ENCODE peak calls at places on chromosomes 7 and 10, in nine cellular contexts. One of them, this sample, is unnamed.

GRCh38 chr7:103658055-103659010 is 212.3 kb upstream of the SLC26A5 start:
- DNase-seq in hepatocyte: no peak
- DNase-seq in neural progenitor cell: no peak
- DNase-seq in HCT116: no peak
- DNase-seq in GM23248: peak
- DNase-seq in PC-3: no peak
- DNase-seq in OCI-LY7: no peak
- DNase-seq in MM.1S: no peak
- DNase-seq in GM23338: no peak
- DNase-seq in this sample: no peak

GRCh38 chr10:76334306-76334705 is 902.9 kb downstream of the LRMDA start:
- DNase-seq in hepatocyte: no peak
- DNase-seq in neural progenitor cell: no peak
- DNase-seq in HCT116: no peak
- DNase-seq in GM23248: no peak
- DNase-seq in PC-3: no peak
- DNase-seq in OCI-LY7: no peak
- DNase-seq in MM.1S: no peak
- DNase-seq in GM23338: no peak
- DNase-seq in this sample: no peak

GRCh38 chr10:93068411-93069244 is 5.1 kb upstream of the CYP26A1 start:
- DNase-seq in hepatocyte: no peak
- DNase-seq in neural progenitor cell: peak
- DNase-seq in HCT116: no peak
- DNase-seq in GM23248: peak
- DNase-seq in PC-3: no peak
- DNase-seq in OCI-LY7: no peak
- DNase-seq in MM.1S: no peak
- DNase-seq in GM23338: peak
- DNase-seq in this sample: peak

GRCh38 chr10:104925232-104925851 is 284.3 kb downstream of the SORCS3 start:
- DNase-seq in hepatocyte: peak
- DNase-seq in neural progenitor cell: peak
- DNase-seq in HCT116: peak
- DNase-seq in GM23248: peak
- DNase-seq in PC-3: peak
- DNase-seq in OCI-LY7: peak
- DNase-seq in MM.1S: peak
- DNase-seq in GM23338: peak
- DNase-seq in this sample: peak

GRCh38 chr10:104894711-104895110 is 253.6 kb downstream of the SORCS3 start:
- DNase-seq in hepatocyte: no peak
- DNase-seq in neural progenitor cell: no peak
- DNase-seq in HCT116: no peak
- DNase-seq in GM23248: no peak
- DNase-seq in PC-3: no peak
- DNase-seq in OCI-LY7: no peak
- DNase-seq in MM.1S: no peak
- DNase-seq in GM23338: no peak
- DNase-seq in this sample: no peak

GRCh38 chr7:42400373-42400772 is 163.4 kb upstream of the GLI3 start:
- DNase-seq in hepatocyte: no peak
- DNase-seq in neural progenitor cell: no peak
- DNase-seq in HCT116: no peak
- DNase-seq in GM23248: no peak
- DNase-seq in PC-3: no peak
- DNase-seq in OCI-LY7: no peak
- DNase-seq in MM.1S: no peak
- DNase-seq in GM23338: no peak
- DNase-seq in this sample: no peak

GRCh38 chr7:112302566-112302965 is 96.1 kb downstream of the ZNF277 start:
- DNase-seq in hepatocyte: no peak
- DNase-seq in neural progenitor cell: no peak
- DNase-seq in HCT116: no peak
- DNase-seq in GM23248: no peak
- DNase-seq in PC-3: no peak
- DNase-seq in OCI-LY7: no peak
- DNase-seq in MM.1S: no peak
- DNase-seq in GM23338: no peak
- DNase-seq in this sample: no peak

GRCh38 chr7:91657386-91658120 is 222.9 kb downstream of the MTERF1 start:
- DNase-seq in hepatocyte: no peak
- DNase-seq in neural progenitor cell: no peak
- DNase-seq in HCT116: no peak
- DNase-seq in GM23248: peak
- DNase-seq in PC-3: peak
- DNase-seq in OCI-LY7: no peak
- DNase-seq in MM.1S: no peak
- DNase-seq in GM23338: peak
- DNase-seq in this sample: no peak

GRCh38 chr10:50367732-50368131 is 116.4 kb upstream of the ASAH2 start:
- DNase-seq in hepatocyte: peak
- DNase-seq in neural progenitor cell: peak
- DNase-seq in HCT116: peak
- DNase-seq in GM23248: peak
- DNase-seq in PC-3: peak
- DNase-seq in OCI-LY7: peak
- DNase-seq in MM.1S: peak
- DNase-seq in GM23338: peak
- DNase-seq in this sample: peak

GRCh38 chr7:80014507-80014906 is 120.1 kb upstream of the GNAI1 start:
- DNase-seq in hepatocyte: peak
- DNase-seq in neural progenitor cell: peak
- DNase-seq in HCT116: no peak
- DNase-seq in GM23248: peak
- DNase-seq in PC-3: peak
- DNase-seq in OCI-LY7: no peak
- DNase-seq in MM.1S: peak
- DNase-seq in GM23338: peak
- DNase-seq in this sample: no peak

GRCh38 chr7:70726951-70727378 is 405.0 kb upstream of the GALNT17 start:
- DNase-seq in hepatocyte: no peak
- DNase-seq in neural progenitor cell: no peak
- DNase-seq in HCT116: no peak
- DNase-seq in GM23248: no peak
- DNase-seq in PC-3: no peak
- DNase-seq in OCI-LY7: no peak
- DNase-seq in MM.1S: no peak
- DNase-seq in GM23338: no peak
- DNase-seq in this sample: no peak

GRCh38 chr7:41701068-41701467 is 1.8 kb downstream of the INHBA start:
- DNase-seq in hepatocyte: no peak
- DNase-seq in neural progenitor cell: no peak
- DNase-seq in HCT116: no peak
- DNase-seq in GM23248: no peak
- DNase-seq in PC-3: no peak
- DNase-seq in OCI-LY7: no peak
- DNase-seq in MM.1S: no peak
- DNase-seq in GM23338: no peak
- DNase-seq in this sample: no peak

GRCh38 chr7:98229441-98229840 is 18.2 kb downstream of the BHLHA15 start:
- DNase-seq in hepatocyte: no peak
- DNase-seq in neural progenitor cell: no peak
- DNase-seq in HCT116: no peak
- DNase-seq in GM23248: no peak
- DNase-seq in PC-3: no peak
- DNase-seq in OCI-LY7: no peak
- DNase-seq in MM.1S: no peak
- DNase-seq in GM23338: no peak
- DNase-seq in this sample: no peak

GRCh38 chr10:35394934-35395333 is 58.6 kb downstream of the CCNY start:
- DNase-seq in hepatocyte: no peak
- DNase-seq in neural progenitor cell: no peak
- DNase-seq in HCT116: no peak
- DNase-seq in GM23248: no peak
- DNase-seq in PC-3: peak
- DNase-seq in OCI-LY7: no peak
- DNase-seq in MM.1S: no peak
- DNase-seq in GM23338: no peak
- DNase-seq in this sample: no peak

GRCh38 chr10:64396105-64396504 is 874.9 kb downstream of the REEP3 start:
- DNase-seq in hepatocyte: no peak
- DNase-seq in neural progenitor cell: no peak
- DNase-seq in HCT116: no peak
- DNase-seq in GM23248: peak
- DNase-seq in PC-3: peak
- DNase-seq in OCI-LY7: no peak
- DNase-seq in MM.1S: no peak
- DNase-seq in GM23338: peak
- DNase-seq in this sample: no peak

GRCh38 chr10:11234857-11235640 is 217.4 kb downstream of the CELF2 start:
- DNase-seq in hepatocyte: no peak
- DNase-seq in neural progenitor cell: no peak
- DNase-seq in HCT116: no peak
- DNase-seq in GM23248: peak
- DNase-seq in PC-3: no peak
- DNase-seq in OCI-LY7: no peak
- DNase-seq in MM.1S: no peak
- DNase-seq in GM23338: no peak
- DNase-seq in this sample: no peak

GRCh38 chr10:14659626-14660196 is 115.0 kb downstream of the FAM107B start:
- DNase-seq in hepatocyte: no peak
- DNase-seq in neural progenitor cell: no peak
- DNase-seq in HCT116: no peak
- DNase-seq in GM23248: peak
- DNase-seq in PC-3: no peak
- DNase-seq in OCI-LY7: peak
- DNase-seq in MM.1S: peak
- DNase-seq in GM23338: no peak
- DNase-seq in this sample: no peak

GRCh38 chr10:96130326-96130758 is 245 bp downstream of the ZNF518A start:
- DNase-seq in hepatocyte: peak
- DNase-seq in neural progenitor cell: peak
- DNase-seq in HCT116: no peak
- DNase-seq in GM23248: peak
- DNase-seq in PC-3: peak
- DNase-seq in OCI-LY7: peak
- DNase-seq in MM.1S: peak
- DNase-seq in GM23338: peak
- DNase-seq in this sample: peak

GRCh38 chr7:8724080-8724718 is 290.8 kb downstream of the NXPH1 start:
- DNase-seq in hepatocyte: peak
- DNase-seq in neural progenitor cell: peak
- DNase-seq in HCT116: no peak
- DNase-seq in GM23248: peak
- DNase-seq in PC-3: peak
- DNase-seq in OCI-LY7: peak
- DNase-seq in MM.1S: peak
- DNase-seq in GM23338: peak
- DNase-seq in this sample: peak

DNA sequence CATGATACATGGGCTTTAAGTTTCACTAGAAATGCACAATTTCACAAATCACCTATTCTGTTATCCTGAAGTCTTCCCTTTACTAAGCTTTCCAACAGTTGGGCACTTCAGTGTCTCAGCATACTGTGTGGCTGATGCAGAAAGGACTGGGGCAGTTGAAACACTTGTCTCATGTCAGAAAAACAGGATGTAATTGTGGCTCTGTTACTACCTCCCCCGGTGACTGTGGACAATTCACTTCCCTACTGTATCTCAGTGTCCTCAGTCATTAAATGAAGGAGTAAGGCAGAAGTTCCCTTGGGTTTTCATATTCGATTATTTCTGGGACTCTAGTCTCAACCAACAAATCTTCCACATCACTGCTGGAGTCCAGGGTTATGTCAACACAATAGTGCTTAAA is 17.9 kb downstream of the ANKRD22 start:
- DNase-seq in hepatocyte: no peak
- DNase-seq in neural progenitor cell: no peak
- DNase-seq in HCT116: no peak
- DNase-seq in GM23248: no peak
- DNase-seq in PC-3: no peak
- DNase-seq in OCI-LY7: peak
- DNase-seq in MM.1S: no peak
- DNase-seq in GM23338: no peak
- DNase-seq in this sample: no peak
- TF ChIP-seq EZH2phosphoT487 in hepatocyte: no peak
- TF ChIP-seq EZH2phosphoT487 in neural progenitor cell: no peak
- TF ChIP-seq EZH2phosphoT487 in HCT116: no peak
- TF ChIP-seq EZH2phosphoT487 in GM23248: no peak
- TF ChIP-seq EZH2phosphoT487 in PC-3: no peak
- TF ChIP-seq EZH2phosphoT487 in OCI-LY7: no peak
- TF ChIP-seq EZH2phosphoT487 in MM.1S: no peak
- TF ChIP-seq EZH2phosphoT487 in GM23338: no peak
- TF ChIP-seq EZH2phosphoT487 in this sample: no peak

GRCh38 chr7:129676017-129676897 is 64.7 kb downstream of the NRF1 start:
- DNase-seq in hepatocyte: no peak
- DNase-seq in neural progenitor cell: no peak
- DNase-seq in HCT116: no peak
- DNase-seq in GM23248: no peak
- DNase-seq in PC-3: no peak
- DNase-seq in OCI-LY7: no peak
- DNase-seq in MM.1S: no peak
- DNase-seq in GM23338: no peak
- DNase-seq in this sample: no peak
- H3K4me3 ChIP-seq in hepatocyte: no peak
- H3K4me3 ChIP-seq in neural progenitor cell: no peak
- H3K4me3 ChIP-seq in HCT116: no peak
- H3K4me3 ChIP-seq in GM23248: no peak
- H3K4me3 ChIP-seq in PC-3: no peak
- H3K4me3 ChIP-seq in OCI-LY7: no peak
- H3K4me3 ChIP-seq in MM.1S: no peak
- H3K4me3 ChIP-seq in GM23338: no peak
- H3K4me3 ChIP-seq in this sample: no peak

GRCh38 chr7:128940494-128941322 is 3.0 kb downstream of the IRF5 start:
- DNase-seq in hepatocyte: no peak
- DNase-seq in neural progenitor cell: no peak
- DNase-seq in HCT116: no peak
- DNase-seq in GM23248: no peak
- DNase-seq in PC-3: no peak
- DNase-seq in OCI-LY7: peak
- DNase-seq in MM.1S: peak
- DNase-seq in GM23338: no peak
- DNase-seq in this sample: peak
- TF ChIP-seq EZH2phosphoT487 in hepatocyte: no peak
- TF ChIP-seq EZH2phosphoT487 in neural progenitor cell: no peak
- TF ChIP-seq EZH2phosphoT487 in HCT116: no peak
- TF ChIP-seq EZH2phosphoT487 in GM23248: no peak
- TF ChIP-seq EZH2phosphoT487 in PC-3: no peak
- TF ChIP-seq EZH2phosphoT487 in OCI-LY7: no peak
- TF ChIP-seq EZH2phosphoT487 in MM.1S: no peak
- TF ChIP-seq EZH2phosphoT487 in GM23338: no peak
- TF ChIP-seq EZH2phosphoT487 in this sample: no peak

DNA sequence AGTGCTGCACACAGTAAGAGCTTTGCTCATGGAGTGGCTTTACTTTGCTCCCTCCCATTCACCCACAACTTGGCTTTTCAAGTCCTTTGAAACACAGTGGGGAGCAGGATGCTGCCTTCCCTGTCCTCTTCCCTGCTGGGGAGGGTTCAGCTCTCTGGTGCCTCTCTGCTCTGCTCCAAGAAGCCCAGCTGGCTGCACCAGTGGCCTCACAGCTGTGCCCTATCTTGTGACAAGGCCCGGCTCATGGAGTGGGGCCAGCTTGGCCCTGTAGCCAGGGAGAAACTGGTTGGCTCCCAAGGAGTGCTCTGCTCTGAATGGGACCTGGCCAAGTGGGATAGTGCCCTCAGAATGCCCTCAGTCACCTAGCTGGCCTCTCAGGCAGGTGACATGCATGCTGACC is 212.3 kb upstream of the ZMIZ1 start:
- DNase-seq in hepatocyte: no peak
- DNase-seq in neural progenitor cell: no peak
- DNase-seq in HCT116: no peak
- DNase-seq in GM23248: no peak
- DNase-seq in PC-3: no peak
- DNase-seq in OCI-LY7: no peak
- DNase-seq in MM.1S: no peak
- DNase-seq in GM23338: no peak
- DNase-seq in this sample: no peak
- H3K4me3 ChIP-seq in hepatocyte: no peak
- H3K4me3 ChIP-seq in neural progenitor cell: no peak
- H3K4me3 ChIP-seq in HCT116: no peak
- H3K4me3 ChIP-seq in GM23248: no peak
- H3K4me3 ChIP-seq in PC-3: no peak
- H3K4me3 ChIP-seq in OCI-LY7: no peak
- H3K4me3 ChIP-seq in MM.1S: no peak
- H3K4me3 ChIP-seq in GM23338: no peak
- H3K4me3 ChIP-seq in this sample: no peak